ENCODE peak calls at places on chromosomes 5 and 9, in four cellular contexts. B, V, H and R are unnamed samples. For H3K27me3, the result is how much of the 10 kb centered on the place peaks cover.

GRCh38 chr5:170000155-170000554 is 19.9 kb upstream of the INSYN2B start:
- DNase-seq in V (no peak), B (no peak), H (no peak), R (no peak)

GRCh38 chr5:110476164-110476563 is 250.3 kb downstream of the TMEM232 start:
- DNase-seq in V (no peak), B (no peak), H (no peak), R (no peak)

GRCh38 chr5:178389031-178389729 is 156.6 kb upstream of the PHYKPL start:
- DNase-seq in V (no peak), B (no peak), H (no peak), R (no peak)

GRCh38 chr9:1723616-1724015 is 291.5 kb upstream of the SMARCA2 start:
- DNase-seq in H (no peak), V (no peak), B (no peak), R (no peak)

GRCh38 chr9:81822263-81822865 is 105.9 kb upstream of the SPATA31D4 start:
- DNase-seq in B (no peak), V (no peak), H (no peak), R (no peak)

GRCh38 chr5:65037845-65038815 is 269.4 kb downstream of the CWC27 start:
- DNase-seq in B (no peak), H (peak), V (no peak), R (peak)

GRCh38 chr9:92887880-92888338 is 10.1 kb upstream of the ZNF484 start:
- DNase-seq in B (no peak), V (no peak), H (no peak), R (no peak)

GRCh38 chr9:7376838-7377237 is 422.7 kb downstream of the DMAC1 start:
- DNase-seq in B (no peak), V (no peak), H (no peak), R (no peak)

GRCh38 chr9:133488686-133489252 is 9.9 kb upstream of the SLC2A6 start:
- DNase-seq in H (no peak), B (no peak), V (no peak), R (no peak)

GRCh38 chr5:41921874-41922273 is 3.2 kb upstream of the FBXO4 start:
- DNase-seq in B (no peak), V (no peak), H (no peak), R (no peak)

GRCh38 chr9:93978498-93978897 is 23.3 kb upstream of the BARX1 start:
- DNase-seq in B (no peak), V (no peak), H (no peak), R (no peak)

GRCh38 chr9:113854310-113854709 is 21.8 kb upstream of the ZNF618 start:
- DNase-seq in H (no peak), V (no peak), B (no peak), R (no peak)

GRCh38 chr9:69317081-69317480 is 7.9 kb upstream of the ENTREP1 start:
- DNase-seq in B (no peak), V (no peak), H (no peak), R (no peak)

GRCh38 chr9:19331877-19332276 is 48.2 kb downstream of the RPS6 start:
- DNase-seq in H (no peak), V (no peak), B (no peak), R (no peak)

GRCh38 chr9:136117291-136118060 is 1.2 kb downstream of the TMEM250 start:
- DNase-seq in H (no peak), B (peak), V (no peak), R (peak)

GRCh38 chr9:136120119-136120393 is 1.4 kb upstream of the TMEM250 start:
- DNase-seq in V (no peak), H (no peak), B (no peak), R (no peak)

GRCh38 chr9:136119259-136120118 is 814 bp upstream of the TMEM250 start:
- DNase-seq in H (no peak), V (no peak), B (peak), R (peak)

GRCh38 chr9:136118061-136118366 is 661 bp downstream of the TMEM250 start:
- DNase-seq in B (no peak), H (no peak), V (no peak), R (no peak)

DNA sequence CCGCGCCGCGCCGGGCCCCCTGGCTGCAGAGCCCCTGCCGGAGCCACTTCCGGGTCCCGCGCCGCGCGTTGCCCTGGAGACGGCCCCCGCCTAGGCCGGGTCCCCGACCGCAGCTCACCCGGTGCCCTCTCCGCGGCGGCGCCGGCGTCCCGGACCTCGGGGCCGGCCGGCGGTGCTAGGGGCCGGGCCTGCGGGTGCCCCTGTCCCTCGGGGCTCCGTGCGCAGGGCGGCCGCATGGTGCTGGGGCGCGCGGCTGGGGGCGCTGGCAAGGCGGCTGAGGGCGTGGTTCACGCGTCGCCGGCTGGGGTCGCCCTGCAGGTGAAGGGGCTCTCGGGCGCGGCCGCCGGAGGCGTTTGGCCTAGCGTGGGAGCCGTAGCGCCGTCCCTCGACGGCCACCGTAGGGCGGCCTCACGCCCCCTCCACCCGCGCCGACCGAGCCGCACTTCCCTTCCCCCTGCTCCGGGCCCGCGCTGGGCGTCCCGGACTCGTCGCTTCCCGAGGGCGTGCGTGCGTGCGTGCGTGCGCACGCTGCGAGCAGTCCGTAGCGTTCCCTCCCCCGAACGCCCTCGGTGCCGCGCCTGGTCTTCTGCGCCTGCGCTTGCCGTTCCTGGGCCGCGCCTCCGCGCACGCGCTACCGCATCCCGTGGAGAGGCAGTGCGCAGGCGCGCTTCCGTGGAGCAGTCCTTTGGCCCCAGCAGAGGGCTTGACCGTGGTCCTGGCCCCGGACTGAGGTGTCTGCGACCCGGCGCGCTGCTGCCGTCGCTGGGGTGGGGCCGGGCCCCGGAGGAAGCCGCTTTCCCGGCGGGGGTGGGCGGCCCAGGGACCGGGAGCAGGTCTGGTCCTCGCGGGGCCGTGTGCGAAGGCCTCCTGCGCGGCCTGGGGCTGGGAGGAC is at the start of gene TMEM250:
- DNase-seq in H (peak), V (peak), B (peak), R (peak)
- TF ChIP-seq POLR2A in H (peak), V (peak), B (peak), R (peak)

GRCh38 chr9:14985419-14985818 is 75.2 kb upstream of the FREM1 start:
- DNase-seq in B (no peak), V (no peak), H (no peak), R (no peak)
- H3K27me3 ChIP-seq in B (under half), V (under half), H (under half), R (under half)

GRCh38 chr5:78771260-78772240 is 123.0 kb upstream of the LHFPL2 start:
- DNase-seq in H (no peak), V (no peak), B (no peak), R (no peak)
- TF ChIP-seq POLR2A in H (no peak), V (no peak), B (no peak), R (no peak)

GRCh38 chr5:158022844-158023243 is 163.9 kb upstream of the CLINT1 start:
- DNase-seq in V (no peak), B (no peak), H (no peak), R (no peak)

GRCh38 chr5:158022393-158022792 is 163.4 kb upstream of the CLINT1 start:
- DNase-seq in B (no peak), V (no peak), H (no peak), R (no peak)

GRCh38 chr5:158023266-158023665 is 164.3 kb upstream of the CLINT1 start:
- DNase-seq in B (no peak), H (no peak), V (no peak), R (no peak)

GRCh38 chr5:158028349-158028748 is 169.4 kb upstream of the CLINT1 start:
- DNase-seq in V (no peak), H (no peak), B (no peak), R (no peak)

DNA sequence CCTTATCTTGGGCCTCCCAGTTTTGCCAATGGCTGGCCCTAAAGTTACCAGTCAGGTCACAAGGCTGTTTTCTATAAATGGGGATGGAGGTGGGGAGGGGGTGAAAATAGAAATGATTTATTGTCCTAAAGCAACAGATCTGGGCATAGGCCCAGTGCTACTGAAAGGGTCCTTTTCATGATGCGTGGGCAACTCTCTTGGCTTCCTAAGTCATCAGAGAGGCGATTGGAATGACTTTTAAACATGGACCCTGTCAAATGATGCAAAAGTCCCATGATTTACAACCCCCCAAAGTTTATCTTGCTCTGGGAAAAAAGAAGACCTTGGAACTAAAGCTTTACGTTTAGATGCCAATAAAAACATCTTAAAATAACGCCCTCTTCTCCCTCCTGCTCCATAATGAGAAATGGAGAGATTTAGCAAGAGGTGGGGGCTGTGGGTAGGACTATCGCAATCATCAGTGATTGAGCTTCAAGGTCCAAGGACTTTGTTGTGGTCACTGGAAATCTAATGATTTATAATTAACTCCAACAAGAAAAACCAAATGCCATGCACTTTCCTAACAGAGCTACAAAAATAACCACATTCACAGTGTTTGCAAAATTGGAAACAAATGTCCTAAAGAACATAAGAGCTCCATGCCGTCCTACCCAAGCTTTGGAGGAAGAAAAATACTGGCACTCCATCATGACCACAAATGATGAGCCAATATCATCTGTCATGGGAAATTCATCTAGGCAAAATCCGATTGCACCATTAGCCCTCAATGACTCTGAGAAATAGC is 167.5 kb upstream of the CLINT1 start:
- DNase-seq in B (no peak), H (no peak), V (no peak), R (no peak)
- H3K27me3 ChIP-seq in B (under half), H (under half), V (under half), R (under half)

GRCh38 chr5:133968057-133968993 is at the start of gene C5orf15:
- DNase-seq in B (peak), H (peak), V (peak), R (peak)
- TF ChIP-seq POLR2A in B (peak), H (peak), V (peak), R (peak)

GRCh38 chr5:139758510-139759036 is 37.0 kb upstream of the PSD2 start:
- DNase-seq in V (no peak), H (no peak), B (no peak), R (no peak)

GRCh38 chr5:139760066-139761056 is 35.2 kb upstream of the PSD2 start:
- DNase-seq in B (no peak), V (no peak), H (no peak), R (no peak)

GRCh38 chr5:139759219-139759721 is 36.3 kb upstream of the PSD2 start:
- DNase-seq in V (no peak), B (no peak), H (no peak), R (no peak)

GRCh38 chr5:139755892-139756671 is 39.5 kb upstream of the PSD2 start:
- DNase-seq in H (no peak), B (no peak), V (no peak), R (no peak)

GRCh38 chr5:139757727-139758509 is 37.7 kb upstream of the PSD2 start:
- DNase-seq in V (no peak), B (no peak), H (no peak), R (no peak)
- H3K27me3 ChIP-seq in V (under half), B (under half), H (under half), R (under half)

DNA sequence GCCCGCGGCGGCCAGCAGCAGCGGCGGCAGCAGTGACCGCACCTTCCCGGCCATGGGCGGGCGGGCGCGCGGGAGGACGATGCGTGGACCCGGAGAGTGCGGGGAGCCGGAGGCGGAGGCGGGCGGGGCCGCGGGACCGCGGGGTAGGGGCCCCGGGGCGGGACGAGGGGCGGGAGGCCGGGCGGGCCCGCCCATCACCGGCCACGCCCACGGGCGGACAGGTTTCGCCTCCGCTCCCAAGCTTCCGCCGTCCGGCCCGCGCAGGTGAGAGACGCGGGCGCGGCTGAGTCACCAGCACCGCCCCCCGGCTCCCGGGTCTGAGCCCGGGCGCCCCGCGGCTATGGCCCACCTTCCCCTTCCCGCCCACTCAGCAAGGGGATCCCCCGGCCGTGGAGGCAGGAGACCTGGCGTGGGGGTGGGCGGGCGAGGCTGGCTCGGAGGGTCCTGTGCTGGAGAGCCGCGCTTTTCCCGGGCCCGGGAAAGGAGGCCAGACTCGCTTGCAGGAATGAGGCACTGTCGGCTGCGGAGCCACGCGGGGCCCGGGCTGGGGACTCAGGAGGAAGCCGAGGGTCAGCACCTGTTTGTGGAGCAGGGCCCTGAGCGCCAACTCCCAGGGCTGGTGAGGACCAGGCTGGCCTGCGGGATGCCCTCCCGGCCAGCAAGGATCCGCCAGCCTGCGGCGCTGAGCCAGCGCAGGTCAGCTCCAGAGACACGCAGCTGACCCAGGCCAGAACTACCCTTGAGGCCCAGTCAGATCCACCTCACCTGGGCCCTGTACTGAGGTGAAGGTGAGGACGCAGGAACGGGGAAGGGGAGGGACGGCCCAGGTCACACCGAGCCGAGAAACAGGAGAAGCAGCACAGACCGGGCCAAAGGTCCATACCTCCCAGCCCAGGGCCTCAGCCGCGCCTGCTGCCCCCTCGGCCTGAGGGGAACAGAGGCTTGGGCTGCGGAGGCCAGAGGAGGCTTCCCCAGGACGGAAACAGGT is at the start of gene ENTPD2:
- DNase-seq in H (no peak), B (peak), V (no peak), R (peak)
- TF ChIP-seq POLR2A in H (peak), B (no peak), V (no peak), R (no peak)

DNA sequence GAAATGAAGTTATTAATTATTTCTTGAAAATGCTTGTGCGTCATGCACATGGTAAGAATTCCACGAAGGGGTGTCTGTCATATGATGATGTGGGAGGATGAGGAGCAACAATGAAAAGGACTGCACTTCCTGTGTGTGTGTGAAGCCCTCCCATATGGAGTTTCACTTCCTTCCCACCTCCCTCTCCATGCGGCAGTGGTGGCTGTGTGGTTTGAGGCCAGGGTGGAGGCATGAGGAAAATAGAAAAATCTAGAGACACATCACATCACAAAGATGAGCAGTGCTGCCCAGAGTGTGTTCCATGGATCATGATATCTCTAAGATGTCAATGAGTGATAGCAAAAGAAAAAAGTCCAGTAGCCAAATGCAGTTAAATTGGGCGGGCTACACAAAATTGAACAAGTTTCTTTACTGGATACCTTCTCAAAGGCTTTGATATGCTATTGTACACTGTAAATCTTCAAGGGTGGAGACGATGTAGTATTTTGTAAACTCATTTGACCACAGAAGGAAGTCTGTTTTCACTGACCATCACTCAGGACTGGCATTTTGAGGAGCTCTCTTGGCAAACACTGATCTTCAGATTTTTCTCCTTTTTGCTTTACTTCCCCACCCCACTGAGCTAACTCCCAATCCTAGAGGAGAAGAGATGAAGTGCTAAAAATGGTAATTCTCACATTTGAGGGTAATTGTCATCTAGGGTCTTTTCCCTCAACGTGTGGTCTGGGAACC is 55.7 kb upstream of the EQTN start:
- DNase-seq in H (no peak), B (no peak), V (no peak), R (no peak)
- H3K27me3 ChIP-seq in H (under half), B (under half), V (under half), R (under half)

GRCh38 chr9:91424403-91425176 is 958 bp upstream of the NFIL3 start:
- DNase-seq in V (peak), H (no peak), B (peak), R (peak)
- TF ChIP-seq POLR2A in V (peak), H (no peak), B (peak), R (no peak)

GRCh38 chr9:126668058-126668457 is 54.3 kb downstream of the LMX1B start:
- DNase-seq in H (no peak), B (no peak), V (no peak), R (no peak)
- H3K27me3 ChIP-seq in H (under half), B (under half), V (under half), R (under half)